ENCODE peak calls at places on chromosome 5, in five cellular contexts. One of them, this sample, is unnamed.

GRCh38 chr5:159969966-159970365 is 39.0 kb upstream of the TTC1 start:
- DNase-seq in adrenal gland: no peak
- DNase-seq in pancreas: no peak
- DNase-seq in hepatocyte: no peak
- DNase-seq in H9: no peak
- DNase-seq in this sample: no peak

GRCh38 chr5:173778152-173778782 is 109.9 kb upstream of the CPEB4 start:
- DNase-seq in adrenal gland: peak; percentile 37
- DNase-seq in pancreas: no peak
- DNase-seq in hepatocyte: no peak
- DNase-seq in H9: no peak
- DNase-seq in this sample: no peak

GRCh38 chr5:169788168-169788567 is 151.1 kb downstream of the DOCK2 start:
- DNase-seq in adrenal gland: no peak
- DNase-seq in pancreas: no peak
- DNase-seq in hepatocyte: no peak
- DNase-seq in H9: no peak
- DNase-seq in this sample: no peak

GRCh38 chr5:31194892-31195291 is 1.4 kb downstream of the CDH6 start:
- DNase-seq in adrenal gland: no peak
- DNase-seq in pancreas: no peak
- DNase-seq in hepatocyte: no peak
- DNase-seq in H9: no peak
- DNase-seq in this sample: no peak

GRCh38 chr5:134132372-134133212 is 18.1 kb downstream of the TCF7 start:
- DNase-seq in adrenal gland: no peak
- DNase-seq in pancreas: no peak
- DNase-seq in hepatocyte: no peak
- DNase-seq in H9: peak; percentile 54
- DNase-seq in this sample: peak; percentile 77

GRCh38 chr5:138677782-138678181 is 75.4 kb upstream of the CTNNA1 start:
- DNase-seq in adrenal gland: no peak
- DNase-seq in pancreas: no peak
- DNase-seq in hepatocyte: no peak
- DNase-seq in H9: no peak
- DNase-seq in this sample: no peak

GRCh38 chr5:22391956-22392355 is 461.2 kb downstream of the CDH12 start:
- DNase-seq in adrenal gland: no peak
- DNase-seq in pancreas: no peak
- DNase-seq in hepatocyte: no peak
- DNase-seq in H9: no peak
- DNase-seq in this sample: no peak

GRCh38 chr5:177312649-177313181 is 1.0 kb upstream of the MXD3 start:
- DNase-seq in adrenal gland: peak; percentile 56
- DNase-seq in pancreas: no peak
- DNase-seq in hepatocyte: peak; percentile 78
- DNase-seq in H9: peak; percentile 84
- DNase-seq in this sample: no peak

GRCh38 chr5:61686491-61687257 is 354.6 kb downstream of the ZSWIM6 start:
- DNase-seq in adrenal gland: no peak
- DNase-seq in pancreas: no peak
- DNase-seq in hepatocyte: no peak
- DNase-seq in H9: no peak
- DNase-seq in this sample: no peak

GRCh38 chr5:154284433-154284832 is 93.9 kb downstream of the GALNT10 start:
- DNase-seq in adrenal gland: no peak
- DNase-seq in pancreas: no peak
- DNase-seq in hepatocyte: no peak
- DNase-seq in H9: no peak
- DNase-seq in this sample: no peak

GRCh38 chr5:158074992-158075769 is 216.2 kb upstream of the CLINT1 start:
- DNase-seq in adrenal gland: peak; percentile 63
- DNase-seq in pancreas: peak; percentile 56
- DNase-seq in hepatocyte: peak; percentile 81
- DNase-seq in H9: peak; percentile 68
- DNase-seq in this sample: no peak

GRCh38 chr5:107313098-107313497 is 357.6 kb downstream of the EFNA5 start:
- DNase-seq in adrenal gland: no peak
- DNase-seq in pancreas: no peak
- DNase-seq in hepatocyte: no peak
- DNase-seq in H9: no peak
- DNase-seq in this sample: no peak

GRCh38 chr5:113035096-113035495 is 58.5 kb downstream of the DCP2 start:
- DNase-seq in adrenal gland: no peak
- DNase-seq in pancreas: no peak
- DNase-seq in hepatocyte: no peak
- DNase-seq in H9: no peak
- DNase-seq in this sample: no peak

GRCh38 chr5:132046915-132047314 is 13.5 kb upstream of the IL3 start:
- DNase-seq in adrenal gland: no peak
- DNase-seq in pancreas: no peak
- DNase-seq in hepatocyte: no peak
- DNase-seq in H9: peak; percentile 28
- DNase-seq in this sample: no peak

GRCh38 chr5:53877243-53877642 is 316.8 kb downstream of the NDUFS4 start:
- DNase-seq in adrenal gland: peak; percentile 24
- DNase-seq in pancreas: no peak
- DNase-seq in hepatocyte: no peak
- DNase-seq in H9: no peak
- DNase-seq in this sample: no peak

GRCh38 chr5:118518720-118519119 is 469.6 kb downstream of the DTWD2 start:
- DNase-seq in adrenal gland: no peak
- DNase-seq in pancreas: no peak
- DNase-seq in hepatocyte: no peak
- DNase-seq in H9: no peak
- DNase-seq in this sample: no peak

GRCh38 chr5:90528704-90529233 is 615 bp downstream of the LYSMD3 start:
- DNase-seq in adrenal gland: peak; percentile 14
- DNase-seq in pancreas: no peak
- DNase-seq in hepatocyte: peak; percentile 23
- DNase-seq in H9: no peak
- DNase-seq in this sample: no peak

GRCh38 chr5:93497101-93497500 is 83.9 kb downstream of the NR2F1-AS1 start:
- DNase-seq in adrenal gland: no peak
- DNase-seq in pancreas: no peak
- DNase-seq in hepatocyte: no peak
- DNase-seq in H9: no peak
- DNase-seq in this sample: no peak

GRCh38 chr5:169064093-169064492 is 236.8 kb downstream of the SLIT3 start:
- DNase-seq in adrenal gland: peak; percentile 33
- DNase-seq in pancreas: no peak
- DNase-seq in hepatocyte: peak; percentile 38
- DNase-seq in H9: no peak
- DNase-seq in this sample: no peak

GRCh38 chr5:652773-653350 is 40.3 kb downstream of the TPPP start:
- DNase-seq in adrenal gland: no peak
- DNase-seq in pancreas: no peak
- DNase-seq in hepatocyte: no peak
- DNase-seq in H9: no peak
- DNase-seq in this sample: no peak

GRCh38 chr5:6826756-6827155 is 113.5 kb downstream of the TENT4A start:
- DNase-seq in adrenal gland: no peak
- DNase-seq in pancreas: no peak
- DNase-seq in hepatocyte: no peak
- DNase-seq in H9: no peak
- DNase-seq in this sample: no peak

GRCh38 chr5:44695259-44695658 is 113.5 kb upstream of the MRPS30 start:
- DNase-seq in adrenal gland: no peak
- DNase-seq in pancreas: no peak
- DNase-seq in hepatocyte: no peak
- DNase-seq in H9: no peak
- DNase-seq in this sample: no peak

GRCh38 chr5:151911011-151911410 is 13.6 kb downstream of the GLRA1 start:
- DNase-seq in adrenal gland: no peak
- DNase-seq in pancreas: no peak
- DNase-seq in hepatocyte: no peak
- DNase-seq in H9: no peak
- DNase-seq in this sample: no peak

GRCh38 chr5:60517094-60517694 is 182.8 kb downstream of the DEPDC1B start:
- DNase-seq in adrenal gland: no peak
- DNase-seq in pancreas: no peak
- DNase-seq in hepatocyte: no peak
- DNase-seq in H9: no peak
- DNase-seq in this sample: no peak

GRCh38 chr5:112419050-112419595 is at the start of gene EPB41L4A:
- DNase-seq in adrenal gland: peak; percentile 42
- DNase-seq in pancreas: peak; percentile 33
- DNase-seq in hepatocyte: peak; percentile 54
- DNase-seq in H9: no peak
- DNase-seq in this sample: no peak

GRCh38 chr5:142100307-142100706 is 8.3 kb upstream of the NDFIP1 start:
- DNase-seq in adrenal gland: no peak
- DNase-seq in pancreas: no peak
- DNase-seq in hepatocyte: no peak
- DNase-seq in H9: no peak
- DNase-seq in this sample: no peak

GRCh38 chr5:42811591-42812392 is at the start of gene SELENOP:
- DNase-seq in adrenal gland: peak; percentile 78
- DNase-seq in pancreas: peak; percentile 51
- DNase-seq in hepatocyte: peak; percentile 90
- DNase-seq in H9: no peak
- DNase-seq in this sample: no peak

GRCh38 chr5:54764691-54765090 is 220.7 kb downstream of the ESM1 start:
- DNase-seq in adrenal gland: no peak
- DNase-seq in pancreas: no peak
- DNase-seq in hepatocyte: no peak
- DNase-seq in H9: no peak
- DNase-seq in this sample: no peak

GRCh38 chr5:148957591-148958202 is 105.2 kb downstream of the SH3TC2 start:
- DNase-seq in adrenal gland: peak; percentile 23
- DNase-seq in pancreas: no peak
- DNase-seq in hepatocyte: peak; percentile 50
- DNase-seq in H9: peak; percentile 56
- DNase-seq in this sample: peak; percentile 2
- H3K27me3 ChIP-seq in adrenal gland: no peaks in the 10 kb centered on the region
- H3K27me3 ChIP-seq in pancreas: no peaks in the 10 kb centered on the region
- H3K27me3 ChIP-seq in hepatocyte: peaks cover 5% of the 10 kb centered on the region
- H3K27me3 ChIP-seq in H9: no peaks in the 10 kb centered on the region
- H3K27me3 ChIP-seq in this sample: no peaks in the 10 kb centered on the region

DNA sequence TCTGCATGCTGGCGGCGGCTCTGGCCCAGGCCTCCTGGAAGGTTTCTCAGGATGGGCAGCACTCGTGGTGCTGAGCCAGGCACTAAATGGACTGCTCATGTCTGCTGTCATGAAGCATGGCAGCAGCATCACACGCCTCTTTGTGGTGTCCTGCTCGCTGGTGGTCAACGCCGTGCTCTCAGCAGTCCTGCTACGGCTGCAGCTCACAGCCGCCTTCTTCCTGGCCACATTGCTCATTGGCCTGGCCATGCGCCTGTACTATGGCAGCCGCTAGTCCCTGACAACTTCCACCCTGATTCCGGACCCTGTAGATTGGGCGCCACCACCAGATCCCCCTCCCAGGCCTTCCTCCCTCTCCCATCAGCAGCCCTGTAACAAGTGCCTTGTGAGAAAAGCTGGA is 3.2 kb downstream of the SLC35A4 start:
- DNase-seq in adrenal gland: no peak
- DNase-seq in pancreas: no peak
- DNase-seq in hepatocyte: no peak
- DNase-seq in H9: no peak
- DNase-seq in this sample: no peak
- H3K4me1 ChIP-seq in adrenal gland: peaks cover 16% of the 10 kb centered on the region
- H3K4me1 ChIP-seq in pancreas: peaks cover 11% of the 10 kb centered on the region
- H3K4me1 ChIP-seq in hepatocyte: peaks cover 9% of the 10 kb centered on the region
- H3K4me1 ChIP-seq in H9: peaks cover 4% of the 10 kb centered on the region
- H3K4me1 ChIP-seq in this sample: peaks cover 22% of the 10 kb centered on the region

GRCh38 chr5:123095694-123096120 is 6.7 kb downstream of the PRDM6 start:
- DNase-seq in adrenal gland: no peak
- DNase-seq in pancreas: no peak
- DNase-seq in hepatocyte: no peak
- DNase-seq in H9: no peak
- DNase-seq in this sample: no peak
- H3K27me3 ChIP-seq in adrenal gland: peaks cover 84% of the 10 kb centered on the region
- H3K27me3 ChIP-seq in pancreas: peaks cover 14% of the 10 kb centered on the region
- H3K27me3 ChIP-seq in hepatocyte: peaks cover 94% of the 10 kb centered on the region
- H3K27me3 ChIP-seq in H9: peaks cover 92% of the 10 kb centered on the region
- H3K27me3 ChIP-seq in this sample: peaks cover 40% of the 10 kb centered on the region

DNA sequence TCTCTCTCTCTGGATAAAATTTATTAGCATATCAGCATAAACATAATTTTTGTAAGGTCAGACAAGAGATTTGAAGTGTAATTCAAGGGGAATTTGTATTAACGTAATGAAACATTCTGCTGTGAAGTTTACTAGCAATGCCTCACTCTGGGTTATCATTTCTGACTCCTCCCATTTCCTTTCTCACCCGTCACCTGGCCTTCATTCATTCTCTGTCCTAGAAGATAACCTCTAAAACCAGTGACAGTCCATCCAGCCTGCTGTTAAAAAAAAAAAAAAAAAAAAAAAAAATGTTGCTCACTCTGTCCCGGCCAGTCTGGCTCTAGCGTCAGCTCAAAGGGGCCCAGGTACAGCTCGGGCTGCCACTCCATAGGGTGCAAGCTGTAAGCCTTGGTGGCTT is 27.2 kb downstream of the GRAMD2B start:
- DNase-seq in adrenal gland: peak; percentile 21
- DNase-seq in pancreas: no peak
- DNase-seq in hepatocyte: no peak
- DNase-seq in H9: no peak
- DNase-seq in this sample: peak; percentile 8
- H3K4me1 ChIP-seq in adrenal gland: peaks cover 10% of the 10 kb centered on the region
- H3K4me1 ChIP-seq in pancreas: no peaks in the 10 kb centered on the region
- H3K4me1 ChIP-seq in hepatocyte: peaks cover 18% of the 10 kb centered on the region
- H3K4me1 ChIP-seq in H9: no peaks in the 10 kb centered on the region
- H3K4me1 ChIP-seq in this sample: peaks cover 8% of the 10 kb centered on the region